ENCODE peak calls at places on chromosomes 4 and X, in seven cellular contexts. One of them, this sample, is unnamed.

GRCh38 chrX:57417827-57418226 is 131.3 kb downstream of the FAAH2 start:
- DNase-seq in activated naive CD8-positive, alpha-beta T cell treated with anti-CD3 and anti-CD28 coated beads, Interleukin-2, amount 50 U/mL, for 16 hours: no peak
- DNase-seq in ecto neural progenitor cell: no peak
- DNase-seq in germinal center: no peak
- DNase-seq in NCI-H460: no peak
- DNase-seq in iris pigment epithelial cell: no peak
- DNase-seq in mucosa of descending colon: no peak
- DNase-seq in this sample: no peak

GRCh38 chr4:87012265-87012953 is 77.6 kb downstream of the AFF1 start:
- DNase-seq in activated naive CD8-positive, alpha-beta T cell treated with anti-CD3 and anti-CD28 coated beads, Interleukin-2, amount 50 U/mL, for 16 hours: no peak
- DNase-seq in ecto neural progenitor cell: no peak
- DNase-seq in germinal center: no peak
- DNase-seq in NCI-H460: no peak
- DNase-seq in iris pigment epithelial cell: no peak
- DNase-seq in mucosa of descending colon: no peak
- DNase-seq in this sample: no peak

GRCh38 chr4:142379277-142380051 is 466.6 kb downstream of the INPP4B start:
- DNase-seq in activated naive CD8-positive, alpha-beta T cell treated with anti-CD3 and anti-CD28 coated beads, Interleukin-2, amount 50 U/mL, for 16 hours: no peak
- DNase-seq in ecto neural progenitor cell: no peak
- DNase-seq in germinal center: no peak
- DNase-seq in NCI-H460: peak
- DNase-seq in iris pigment epithelial cell: peak
- DNase-seq in mucosa of descending colon: no peak
- DNase-seq in this sample: peak

GRCh38 chr4:143339497-143339896 is 2.8 kb downstream of the GAB1 start:
- DNase-seq in activated naive CD8-positive, alpha-beta T cell treated with anti-CD3 and anti-CD28 coated beads, Interleukin-2, amount 50 U/mL, for 16 hours: no peak
- DNase-seq in ecto neural progenitor cell: no peak
- DNase-seq in germinal center: no peak
- DNase-seq in NCI-H460: no peak
- DNase-seq in iris pigment epithelial cell: no peak
- DNase-seq in mucosa of descending colon: no peak
- DNase-seq in this sample: no peak

GRCh38 chrX:69136546-69137331 is 28.5 kb downstream of the PJA1 start:
- DNase-seq in activated naive CD8-positive, alpha-beta T cell treated with anti-CD3 and anti-CD28 coated beads, Interleukin-2, amount 50 U/mL, for 16 hours: no peak
- DNase-seq in ecto neural progenitor cell: peak
- DNase-seq in germinal center: no peak
- DNase-seq in NCI-H460: no peak
- DNase-seq in iris pigment epithelial cell: no peak
- DNase-seq in mucosa of descending colon: no peak
- DNase-seq in this sample: peak

GRCh38 chr4:25098964-25099843 is 61.0 kb downstream of the SEPSECS start:
- DNase-seq in activated naive CD8-positive, alpha-beta T cell treated with anti-CD3 and anti-CD28 coated beads, Interleukin-2, amount 50 U/mL, for 16 hours: no peak
- DNase-seq in ecto neural progenitor cell: no peak
- DNase-seq in germinal center: no peak
- DNase-seq in NCI-H460: no peak
- DNase-seq in iris pigment epithelial cell: peak
- DNase-seq in mucosa of descending colon: peak
- DNase-seq in this sample: peak

GRCh38 chr4:186807131-186807530 is 83.5 kb upstream of the FAT1 start:
- DNase-seq in activated naive CD8-positive, alpha-beta T cell treated with anti-CD3 and anti-CD28 coated beads, Interleukin-2, amount 50 U/mL, for 16 hours: no peak
- DNase-seq in ecto neural progenitor cell: no peak
- DNase-seq in germinal center: no peak
- DNase-seq in NCI-H460: no peak
- DNase-seq in iris pigment epithelial cell: no peak
- DNase-seq in mucosa of descending colon: no peak
- DNase-seq in this sample: no peak

GRCh38 chrX:74133156-74133796 is 170.7 kb upstream of the ZCCHC13 start:
- DNase-seq in activated naive CD8-positive, alpha-beta T cell treated with anti-CD3 and anti-CD28 coated beads, Interleukin-2, amount 50 U/mL, for 16 hours: no peak
- DNase-seq in ecto neural progenitor cell: no peak
- DNase-seq in germinal center: peak
- DNase-seq in NCI-H460: peak
- DNase-seq in iris pigment epithelial cell: peak
- DNase-seq in mucosa of descending colon: no peak
- DNase-seq in this sample: peak

GRCh38 chrX:45497290-45497689 is 296.6 kb upstream of the DIPK2B start:
- DNase-seq in activated naive CD8-positive, alpha-beta T cell treated with anti-CD3 and anti-CD28 coated beads, Interleukin-2, amount 50 U/mL, for 16 hours: no peak
- DNase-seq in ecto neural progenitor cell: no peak
- DNase-seq in germinal center: no peak
- DNase-seq in NCI-H460: no peak
- DNase-seq in iris pigment epithelial cell: no peak
- DNase-seq in mucosa of descending colon: no peak
- DNase-seq in this sample: no peak

GRCh38 chr4:98838977-98839618 is 89.8 kb downstream of the EIF4E start:
- DNase-seq in activated naive CD8-positive, alpha-beta T cell treated with anti-CD3 and anti-CD28 coated beads, Interleukin-2, amount 50 U/mL, for 16 hours: no peak
- DNase-seq in ecto neural progenitor cell: no peak
- DNase-seq in germinal center: no peak
- DNase-seq in NCI-H460: peak
- DNase-seq in iris pigment epithelial cell: peak
- DNase-seq in mucosa of descending colon: no peak
- DNase-seq in this sample: peak

GRCh38 chrX:10415704-10416001 is 204.7 kb downstream of the MID1 start:
- DNase-seq in activated naive CD8-positive, alpha-beta T cell treated with anti-CD3 and anti-CD28 coated beads, Interleukin-2, amount 50 U/mL, for 16 hours: no peak
- DNase-seq in ecto neural progenitor cell: no peak
- DNase-seq in germinal center: no peak
- DNase-seq in NCI-H460: no peak
- DNase-seq in iris pigment epithelial cell: peak
- DNase-seq in mucosa of descending colon: no peak
- DNase-seq in this sample: no peak

GRCh38 chr4:89196056-89196674 is 84.8 kb downstream of the TIGD2 start:
- DNase-seq in activated naive CD8-positive, alpha-beta T cell treated with anti-CD3 and anti-CD28 coated beads, Interleukin-2, amount 50 U/mL, for 16 hours: no peak
- DNase-seq in ecto neural progenitor cell: no peak
- DNase-seq in germinal center: no peak
- DNase-seq in NCI-H460: peak
- DNase-seq in iris pigment epithelial cell: no peak
- DNase-seq in mucosa of descending colon: no peak
- DNase-seq in this sample: peak

GRCh38 chrX:148811236-148811635 is 310.8 kb downstream of the AFF2 start:
- DNase-seq in activated naive CD8-positive, alpha-beta T cell treated with anti-CD3 and anti-CD28 coated beads, Interleukin-2, amount 50 U/mL, for 16 hours: no peak
- DNase-seq in ecto neural progenitor cell: no peak
- DNase-seq in germinal center: no peak
- DNase-seq in NCI-H460: no peak
- DNase-seq in iris pigment epithelial cell: no peak
- DNase-seq in mucosa of descending colon: no peak
- DNase-seq in this sample: no peak

GRCh38 chr4:149987330-149987751 is 90.9 kb upstream of the DCLK2 start:
- DNase-seq in activated naive CD8-positive, alpha-beta T cell treated with anti-CD3 and anti-CD28 coated beads, Interleukin-2, amount 50 U/mL, for 16 hours: no peak
- DNase-seq in ecto neural progenitor cell: no peak
- DNase-seq in germinal center: no peak
- DNase-seq in NCI-H460: no peak
- DNase-seq in iris pigment epithelial cell: peak
- DNase-seq in mucosa of descending colon: no peak
- DNase-seq in this sample: peak